ENCODE peak calls at places on chromosomes 16 and 17, in five cellular contexts. T is occipital lobe, R is AG04450, P is glutamatergic neuron, U is hippocampal formation. J is an unnamed sample.

GRCh38 chr16:79349803-79350202 is 250.7 kb downstream of the MAF start:
- DNase-seq in T (no peak), R (no peak), P (no peak), U (no peak), J (no peak)

GRCh38 chr17:32588982-32589381 is 102.2 kb downstream of the CDK5R1 start:
- DNase-seq in U (no peak), P (no peak), T (no peak), R (no peak), J (no peak)

GRCh38 chr16:84475643-84476240 is 28.7 kb downstream of the MEAK7 start:
- DNase-seq in P (no peak), R (no peak), T (no peak), U (no peak), J (no peak)

GRCh38 chr17:82819015-82819414 is 20.8 kb downstream of the ZNF750 start:
- DNase-seq in R (no peak), P (no peak), T (no peak), U (no peak), J (no peak)

GRCh38 chr16:55732496-55732895 is 76.7 kb downstream of the SLC6A2 start:
- DNase-seq in P (no peak), T (no peak), R (no peak), U (no peak), J (no peak)

GRCh38 chr16:75494696-75495601 is at the start of gene CHST6:
- DNase-seq in R (no peak), U (peak; percentile 72), T (peak; percentile 29), P (peak; percentile 38), J (no peak)

GRCh38 chr16:67084345-67085028 is 25.3 kb upstream of the PHAF1 start:
- DNase-seq in P (no peak), T (no peak), R (no peak), U (no peak), J (no peak)

GRCh38 chr16:2469399-2470233 is 1.5 kb upstream of the NTN3 start:
- DNase-seq in P (peak; percentile 14), T (no peak), U (no peak), R (no peak), J (no peak)

GRCh38 chr16:2874584-2875362 is 8.2 kb upstream of the FLYWCH2 start:
- DNase-seq in U (peak; percentile 56), R (no peak), P (peak; percentile 69), T (peak; percentile 35), J (peak; percentile 48)

GRCh38 chr17:17139972-17140589 is 66.1 kb downstream of the PLD6 start:
- DNase-seq in T (no peak), P (no peak), U (no peak), R (no peak), J (no peak)

GRCh38 chr16:87570938-87571867 is 31.1 kb upstream of the JPH3 start:
- DNase-seq in U (no peak), P (peak; percentile 67), R (no peak), T (no peak), J (no peak)

GRCh38 chr16:12688972-12689850 is 114.5 kb downstream of the CPPED1 start:
- DNase-seq in U (no peak), T (no peak), R (no peak), P (no peak), J (no peak)

GRCh38 chr16:14298374-14299122 is 227.4 kb downstream of the MRTFB start:
- DNase-seq in T (no peak), U (no peak), R (no peak), P (no peak), J (no peak)

GRCh38 chr17:72467841-72468653 is 347.2 kb downstream of the SOX9 start:
- DNase-seq in U (peak; percentile 21), P (no peak), R (no peak), T (peak; percentile 39), J (no peak)

GRCh38 chr17:32609085-32609484 is 122.3 kb downstream of the CDK5R1 start:
- DNase-seq in R (no peak), T (no peak), U (no peak), P (no peak), J (peak; percentile 40)

GRCh38 chr16:8958344-8958808 is 5.3 kb downstream of the USP7 start:
- DNase-seq in U (no peak), T (no peak), P (no peak), R (no peak), J (no peak)

GRCh38 chr16:55444754-55445485 is 34.1 kb upstream of the MMP2 start:
- DNase-seq in T (no peak), R (no peak), U (peak; percentile 8), P (no peak), J (no peak)

GRCh38 chr17:32275060-32276042 is 9.7 kb downstream of the RHBDL3 start:
- DNase-seq in R (no peak), U (no peak), P (peak; percentile 87), T (peak; percentile 61), J (no peak)

GRCh38 chr17:1783834-1784611 is 22.2 kb downstream of the SERPINF1 start:
- DNase-seq in T (no peak), P (no peak), U (no peak), R (peak; percentile 78), J (no peak)

GRCh38 chr17:45852535-45853297 is 8.0 kb downstream of the SPPL2C start:
- DNase-seq in U (peak; percentile 44), T (peak; percentile 35), P (peak; percentile 72), R (peak; percentile 23), J (peak; percentile 46)

GRCh38 chr16:2150418-2151187 is 2.2 kb downstream of the RAB26 start:
- DNase-seq in R (no peak), P (peak; percentile 96), U (no peak), T (no peak), J (no peak)

GRCh38 chr16:47851026-47851610 is 304.7 kb downstream of the ABCC12 start:
- DNase-seq in U (peak; percentile 16), P (no peak), R (no peak), T (no peak), J (no peak)

GRCh38 chr16:23557779-23558330 is 328 bp downstream of the UBFD1 start:
- DNase-seq in P (peak; percentile 80), R (no peak), T (no peak), U (no peak), J (no peak)

GRCh38 chr16:67236551-67237395 is 9.8 kb downstream of the TMEM208 start:
- DNase-seq in P (peak; percentile 83), U (no peak), R (no peak), T (no peak), J (peak; percentile 62)

GRCh38 chr16:67027046-67027445 is 1.9 kb upstream of the CBFB start:
- DNase-seq in U (no peak), R (no peak), P (no peak), T (no peak), J (no peak)

GRCh38 chr17:17819561-17819995 is 17.2 kb downstream of the SREBF1 start:
- DNase-seq in U (peak; percentile 64), T (peak; percentile 28), P (peak; percentile 63), R (peak; percentile 47), J (peak; percentile 31)

GRCh38 chr17:53721101-53721500 is 101.6 kb upstream of the KIF2B start:
- DNase-seq in P (no peak), R (no peak), U (no peak), T (no peak), J (no peak)

GRCh38 chr16:80573700-80574120 is 32.9 kb downstream of the DYNLRB2 start:
- DNase-seq in R (no peak), P (peak; percentile 47), U (no peak), T (no peak), J (no peak)

GRCh38 chr16:64951681-64952080 is 170.2 kb downstream of the CDH11 start:
- DNase-seq in U (no peak), P (no peak), R (no peak), T (no peak), J (no peak)

GRCh38 chr17:32815460-32815859 is 61.5 kb downstream of the MYO1D start:
- DNase-seq in R (no peak), T (no peak), U (no peak), P (no peak), J (no peak)

J was measured in effector CD8-positive, alpha-beta T cell.